ENCODE peak calls at places on chromosomes 5 and 9, in nine cellular contexts. G is body of pancreas, W is right lobe of liver, V is adrenal gland, M is mammary epithelial cell, L is IMR-90, P is upper lobe of right lung, J is dorsolateral prefrontal cortex, I is lung. T is an unnamed sample. For H3K27me3, the result is how much of the 10 kb centered on the place peaks cover.

GRCh38 chr5:42944989-42945388 is 95.1 kb downstream of the ANXA2R start:
- DNase-seq in I (no peak), P (no peak), L (peak), W (no peak), V (no peak), G (no peak), J (no peak), M (peak), T (peak)

GRCh38 chr5:149617760-149618306 is 36.5 kb downstream of the ARHGEF37 start:
- DNase-seq in J (no peak), W (no peak), M (no peak), L (no peak), V (no peak), G (no peak), I (no peak), P (no peak), T (peak)

GRCh38 chr5:123807177-123807900 is 295.4 kb downstream of the CSNK1G3 start:
- DNase-seq in I (no peak), L (no peak), W (no peak), G (no peak), M (no peak), J (no peak), V (no peak), P (no peak), T (peak)

GRCh38 chr9:126550891-126551351 is 62.8 kb upstream of the LMX1B start:
- DNase-seq in P (peak), W (no peak), G (no peak), L (no peak), I (no peak), M (no peak), J (no peak), V (no peak), T (no peak)

GRCh38 chr5:127313847-127314473 is 23.4 kb downstream of the MEGF10 start:
- DNase-seq in I (peak), M (peak), V (peak), L (peak), G (peak), P (peak), W (peak), J (peak), T (peak)

GRCh38 chr9:88258012-88258411 is 119.7 kb upstream of the SPATA31C2 start:
- DNase-seq in P (no peak), J (no peak), W (no peak), G (peak), M (no peak), V (peak), L (peak), I (no peak), T (peak)

GRCh38 chr5:44275908-44276307 is 113.3 kb downstream of the FGF10 start:
- DNase-seq in V (no peak), W (no peak), G (no peak), P (no peak), I (no peak), J (no peak), L (no peak), M (no peak), T (no peak)

GRCh38 chr5:172800088-172800551 is 29.1 kb upstream of the DUSP1 start:
- DNase-seq in I (peak), M (peak), V (peak), W (peak), L (peak), P (peak), G (peak), J (peak), T (peak)

GRCh38 chr9:3863114-3863528 is 337.3 kb upstream of the RFX3 start:
- DNase-seq in L (peak), I (no peak), G (no peak), M (peak), V (no peak), J (peak), W (no peak), P (no peak), T (peak)

GRCh38 chr5:53024535-53024934 is 35.4 kb downstream of the ITGA2 start:
- DNase-seq in G (no peak), J (peak), V (no peak), P (no peak), W (no peak), I (no peak), L (no peak), M (no peak), T (no peak)

GRCh38 chr5:14184725-14185124 is 41.6 kb downstream of the TRIO start:
- DNase-seq in P (no peak), V (no peak), M (no peak), W (no peak), L (peak), I (no peak), J (no peak), G (no peak), T (no peak)

GRCh38 chr5:38453506-38453905 is 102.9 kb downstream of the LIFR start:
- DNase-seq in P (no peak), G (no peak), L (no peak), W (no peak), V (no peak), M (no peak), I (no peak), J (no peak), T (no peak)

GRCh38 chr5:56501949-56502557 is 268.9 kb upstream of the ANKRD55 start:
- DNase-seq in J (no peak), V (no peak), I (no peak), P (no peak), G (no peak), L (peak), M (no peak), W (no peak), T (no peak)

GRCh38 chr5:64632251-64632650 is 58.1 kb upstream of the SHISAL2B start:
- DNase-seq in L (peak), V (no peak), I (peak), P (no peak), J (no peak), W (no peak), G (no peak), M (no peak), T (no peak)

GRCh38 chr5:81450940-81451339 is 57.0 kb upstream of the ACOT12 start:
- DNase-seq in V (no peak), M (peak), I (no peak), J (no peak), L (peak), G (no peak), W (no peak), P (no peak), T (peak)

GRCh38 chr9:97980918-97981827 is 2.0 kb upstream of the ANP32B start:
- DNase-seq in L (no peak), M (peak), W (no peak), P (no peak), I (no peak), J (peak), G (no peak), V (no peak), T (no peak)

GRCh38 chr5:167723254-167723871 is 568.1 kb upstream of the WWC1 start:
- DNase-seq in L (peak), G (peak), V (peak), P (peak), I (peak), W (peak), J (peak), M (peak), T (peak)

GRCh38 chr5:35860686-35861085 is 4.0 kb downstream of the IL7R start:
- DNase-seq in P (no peak), V (no peak), W (no peak), I (no peak), L (peak), J (no peak), M (no peak), G (no peak), T (no peak)

GRCh38 chr5:96936431-96937221 is 746 bp downstream of the LNPEP start:
- DNase-seq in M (peak), P (peak), G (peak), W (peak), V (peak), J (no peak), L (peak), I (no peak), T (peak)

GRCh38 chr5:65506961-65507360 is 25.2 kb upstream of the ADAMTS6 start:
- DNase-seq in V (no peak), G (no peak), M (no peak), L (peak), P (no peak), W (no peak), J (no peak), I (no peak), T (peak)

GRCh38 chr5:127766556-127767335 is 63.6 kb downstream of the CCDC192 start:
- DNase-seq in M (no peak), P (no peak), J (no peak), I (no peak), G (no peak), W (no peak), L (peak), V (no peak), T (no peak)

GRCh38 chr5:107557051-107557658 is 113.6 kb downstream of the EFNA5 start:
- DNase-seq in L (no peak), I (no peak), G (peak), P (no peak), M (peak), W (no peak), V (no peak), J (no peak), T (peak)

GRCh38 chr5:154129013-154129412 is 61.5 kb upstream of the GALNT10 start:
- DNase-seq in P (no peak), V (no peak), J (no peak), I (no peak), W (no peak), G (no peak), L (no peak), M (no peak), T (no peak)

GRCh38 chr5:134141346-134142050 is 27.0 kb downstream of the TCF7 start:
- DNase-seq in W (no peak), L (no peak), M (peak), I (no peak), G (peak), P (peak), V (peak), J (peak), T (no peak)

GRCh38 chr9:120514599-120514854 is 65.4 kb downstream of the CDK5RAP2 start:
- DNase-seq in J (no peak), V (no peak), W (no peak), G (no peak), P (no peak), I (no peak), L (no peak), M (no peak), T (no peak)

GRCh38 chr5:67350600-67351315 is 154.2 kb upstream of the CD180 start:
- DNase-seq in I (no peak), G (no peak), V (no peak), P (no peak), W (no peak), J (no peak), M (no peak), L (no peak), T (no peak)

GRCh38 chr5:151622367-151623097 is 31.4 kb upstream of the FAT2 start:
- DNase-seq in J (no peak), V (no peak), I (no peak), W (no peak), G (no peak), P (no peak), M (peak), L (no peak), T (peak)

GRCh38 chr5:135423158-135423925 is 23.8 kb downstream of the DCANP1 start:
- DNase-seq in W (no peak), P (no peak), L (no peak), M (no peak), I (no peak), J (no peak), G (no peak), V (no peak), T (peak)

GRCh38 chr5:175670358-175670757 is 12.5 kb downstream of the HRH2 start:
- DNase-seq in V (no peak), M (no peak), P (no peak), G (no peak), I (no peak), L (no peak), W (no peak), J (no peak), T (no peak)

GRCh38 chr5:72268753-72269410 is 51.2 kb downstream of the MRPS27 start:
- DNase-seq in W (no peak), I (peak), V (peak), G (peak), J (peak), P (no peak), L (peak), M (peak), T (peak)

GRCh38 chr5:54360089-54360488 is 49.7 kb upstream of the ARL15 start:
- DNase-seq in I (no peak), W (no peak), G (no peak), V (no peak), J (no peak), P (no peak), L (peak), M (peak), T (peak)

GRCh38 chr9:123507992-123508391 is 152.0 kb downstream of the CRB2 start:
- DNase-seq in M (no peak), I (no peak), G (no peak), P (no peak), V (no peak), W (no peak), L (peak), J (no peak), T (no peak)

DNA sequence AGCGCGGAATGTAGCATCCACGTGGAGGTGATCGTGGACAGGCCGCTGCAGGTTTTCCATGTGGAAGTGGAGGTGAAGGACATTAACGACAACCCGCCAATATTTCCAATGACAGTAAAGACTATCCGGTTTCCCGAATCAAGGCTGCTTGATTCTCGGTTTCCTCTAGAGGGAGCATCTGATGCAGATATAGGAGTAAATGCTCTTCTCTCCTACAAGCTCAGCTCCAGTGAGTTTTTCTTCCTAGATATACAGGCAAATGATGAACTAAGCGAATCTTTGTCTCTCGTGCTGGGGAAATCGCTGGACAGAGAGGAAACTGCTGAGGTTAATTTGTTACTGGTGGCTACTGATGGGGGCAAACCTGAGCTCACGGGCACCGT is 598 bp downstream of the PCDHA2 start:
- DNase-seq in V (no peak), W (no peak), J (no peak), M (no peak), P (no peak), I (no peak), G (no peak), L (no peak), T (no peak)
- TF ChIP-seq CTCF in V (no peak), W (no peak), J (peak), M (peak), P (peak), I (no peak), G (no peak), L (peak), T (no peak)

GRCh38 chr9:133978226-133979123 is 13.6 kb downstream of the VAV2 start:
- DNase-seq in W (peak), J (no peak), G (peak), M (no peak), I (no peak), P (peak), L (no peak), V (peak), T (no peak)
- H3K4me3 ChIP-seq in W (no peak), J (no peak), G (no peak), M (no peak), I (no peak), P (peak), L (no peak), V (no peak), T (no peak)

GRCh38 chr5:88667187-88668141 is 215.5 kb downstream of the MEF2C start:
- DNase-seq in P (no peak), I (no peak), J (no peak), L (no peak), G (no peak), V (no peak), M (no peak), W (no peak), T (no peak)
- H3K27me3 ChIP-seq in P (half or more), I (under half), J (under half), L (half or more), G (under half), V (under half), M (half or more), W (half or more), T (under half)

DNA sequence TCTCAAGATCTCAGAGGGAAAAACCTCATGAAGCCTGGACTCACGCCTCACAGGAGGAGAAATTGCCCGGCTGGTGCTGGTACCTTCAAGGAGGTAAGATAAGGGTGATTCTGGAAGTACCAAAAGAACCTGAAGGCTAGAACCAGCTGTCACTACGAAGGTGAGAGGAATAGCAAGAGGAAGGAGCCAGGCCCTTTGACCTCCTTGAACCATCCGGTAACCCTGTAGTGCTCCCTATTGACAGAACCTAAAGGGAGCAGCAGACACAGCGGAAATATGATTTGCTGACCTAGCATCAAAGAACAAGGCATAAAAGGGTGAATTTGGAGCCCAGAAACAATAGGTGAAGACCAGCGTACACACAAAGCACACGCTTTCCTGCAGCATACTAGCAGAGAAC is 92.2 kb downstream of the DOCK8 start:
- DNase-seq in W (no peak), M (no peak), J (no peak), V (peak), I (peak), P (no peak), G (peak), L (no peak), T (no peak)
- TF ChIP-seq CTCF in W (peak), M (peak), J (no peak), V (no peak), I (no peak), P (peak), G (peak), L (no peak), T (no peak)

GRCh38 chr5:180849827-180850226 is 11.2 kb downstream of the ZFP62 start:
- DNase-seq in P (no peak), J (no peak), M (no peak), W (no peak), L (no peak), G (no peak), V (no peak), I (no peak), T (no peak)
- H3K4me3 ChIP-seq in P (no peak), J (no peak), M (no peak), W (no peak), L (no peak), G (no peak), V (no peak), I (no peak), T (no peak)

GRCh38 chr5:170745481-170746061 is 38.0 kb upstream of the GABRP start:
- DNase-seq in V (peak), M (peak), I (no peak), J (no peak), W (peak), G (peak), L (peak), P (no peak), T (no peak)
- H3K27me3 ChIP-seq in V (under half), M (under half), I (under half), J (under half), W (under half), G (under half), L (under half), P (under half), T (under half)

DNA sequence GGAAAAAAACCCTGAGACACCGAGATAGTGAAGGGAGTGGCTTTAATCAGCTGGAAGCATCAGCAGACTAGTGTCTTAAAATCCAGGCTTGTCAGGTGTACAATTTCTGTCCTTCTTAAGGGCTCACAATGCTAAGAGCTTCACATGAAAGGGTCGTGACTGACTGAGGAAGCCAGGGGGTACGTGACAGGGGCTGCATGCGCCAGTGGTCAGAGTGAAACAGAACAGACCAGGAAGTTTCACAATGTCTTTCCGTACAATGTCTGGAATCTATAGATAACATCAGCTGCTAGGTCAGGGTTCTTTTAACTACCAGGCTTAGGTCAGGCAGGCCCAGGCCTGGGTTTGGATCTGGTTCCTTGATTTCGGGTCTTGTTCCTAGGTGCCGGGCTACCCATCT is 253.0 kb downstream of the CDH10 start:
- DNase-seq in G (no peak), L (no peak), W (no peak), M (no peak), J (no peak), V (no peak), I (no peak), P (no peak), T (no peak)
- TF ChIP-seq CTCF in G (no peak), L (no peak), W (no peak), M (no peak), J (no peak), V (no peak), I (no peak), P (no peak), T (no peak)

GRCh38 chr9:33781736-33782135 is 13.6 kb upstream of the PRSS3 start:
- DNase-seq in V (no peak), P (no peak), W (no peak), J (no peak), L (no peak), M (no peak), G (no peak), I (no peak), T (no peak)

GRCh38 chr9:33782395-33783152 is 12.8 kb upstream of the PRSS3 start:
- DNase-seq in L (peak), V (no peak), W (no peak), G (no peak), I (no peak), J (no peak), M (no peak), P (no peak), T (peak)

GRCh38 chr9:33778700-33779351 is 16.5 kb upstream of the PRSS3 start:
- DNase-seq in J (peak), L (peak), G (peak), P (no peak), V (peak), I (peak), M (peak), W (no peak), T (peak)

GRCh38 chr9:33776578-33776977 is 18.8 kb upstream of the PRSS3 start:
- DNase-seq in V (no peak), I (no peak), P (no peak), W (no peak), M (no peak), G (no peak), L (no peak), J (no peak), T (no peak)
- H3K4me3 ChIP-seq in V (no peak), I (no peak), P (no peak), W (no peak), M (no peak), G (no peak), L (no peak), J (no peak), T (no peak)

GRCh38 chr9:131697908-131698714 is 41.8 kb downstream of the RAPGEF1 start:
- DNase-seq in W (no peak), G (no peak), I (no peak), J (no peak), M (no peak), L (no peak), V (no peak), P (no peak), T (no peak)

GRCh38 chr9:131700765-131701433 is 39.0 kb downstream of the RAPGEF1 start:
- DNase-seq in P (no peak), J (no peak), V (no peak), G (no peak), W (no peak), I (no peak), M (no peak), L (no peak), T (no peak)

GRCh38 chr9:131697097-131697496 is 42.8 kb downstream of the RAPGEF1 start:
- DNase-seq in L (peak), W (no peak), M (no peak), I (no peak), V (peak), G (peak), J (peak), P (no peak), T (no peak)

GRCh38 chr9:131700076-131700475 is 39.8 kb downstream of the RAPGEF1 start:
- DNase-seq in I (no peak), M (no peak), G (no peak), P (no peak), L (no peak), J (no peak), W (no peak), V (no peak), T (no peak)

GRCh38 chr9:131698715-131699053 is 41.2 kb downstream of the RAPGEF1 start:
- DNase-seq in I (no peak), P (no peak), L (no peak), W (no peak), G (no peak), M (no peak), V (no peak), J (no peak), T (no peak)
- H3K27me3 ChIP-seq in I (under half), P (under half), L (under half), W (under half), G (under half), M (under half), V (under half), J (under half), T (under half)